ENCODE peak calls at places on chromosome 11, in nine cellular contexts. One of them, this sample, is unnamed.

GRCh38 chr11:93614111-93614784 is 47.2 kb upstream of the CEP295 start:
- DNase-seq in OCI-LY7: peak
- DNase-seq in SK-N-SH: peak
- DNase-seq in lower leg skin: no peak
- DNase-seq in psoas muscle: no peak
- DNase-seq in IMR-90: no peak
- DNase-seq in fibroblast of the aortic adventitia: no peak
- DNase-seq in brain microvascular endothelial cell: no peak
- DNase-seq in K562: peak
- DNase-seq in this sample: no peak

GRCh38 chr11:44600739-44601416 is 35.4 kb downstream of the CD82 start:
- DNase-seq in lower leg skin: no peak
- DNase-seq in K562: no peak
- DNase-seq in fibroblast of the aortic adventitia: no peak
- DNase-seq in brain microvascular endothelial cell: no peak
- DNase-seq in OCI-LY7: peak
- DNase-seq in psoas muscle: no peak
- DNase-seq in SK-N-SH: no peak
- DNase-seq in IMR-90: peak
- DNase-seq in this sample: no peak

GRCh38 chr11:120547871-120548681 is 36.5 kb downstream of the GRIK4 start:
- DNase-seq in IMR-90: peak
- DNase-seq in psoas muscle: peak
- DNase-seq in fibroblast of the aortic adventitia: peak
- DNase-seq in OCI-LY7: no peak
- DNase-seq in SK-N-SH: peak
- DNase-seq in K562: no peak
- DNase-seq in brain microvascular endothelial cell: peak
- DNase-seq in lower leg skin: peak
- DNase-seq in this sample: peak

GRCh38 chr11:78023426-78023825 is 350 bp upstream of the KCTD14 start:
- DNase-seq in IMR-90: no peak
- DNase-seq in SK-N-SH: no peak
- DNase-seq in brain microvascular endothelial cell: no peak
- DNase-seq in OCI-LY7: no peak
- DNase-seq in psoas muscle: no peak
- DNase-seq in K562: no peak
- DNase-seq in lower leg skin: no peak
- DNase-seq in fibroblast of the aortic adventitia: no peak
- DNase-seq in this sample: no peak

GRCh38 chr11:114771172-114771571 is 92.8 kb downstream of the NXPE2 start:
- DNase-seq in psoas muscle: no peak
- DNase-seq in IMR-90: no peak
- DNase-seq in brain microvascular endothelial cell: no peak
- DNase-seq in lower leg skin: no peak
- DNase-seq in fibroblast of the aortic adventitia: no peak
- DNase-seq in SK-N-SH: no peak
- DNase-seq in K562: no peak
- DNase-seq in OCI-LY7: no peak
- DNase-seq in this sample: no peak

GRCh38 chr11:134244593-134244992 is 8.6 kb downstream of the THYN1 start:
- DNase-seq in fibroblast of the aortic adventitia: no peak
- DNase-seq in OCI-LY7: peak
- DNase-seq in IMR-90: peak
- DNase-seq in lower leg skin: no peak
- DNase-seq in SK-N-SH: peak
- DNase-seq in brain microvascular endothelial cell: no peak
- DNase-seq in K562: peak
- DNase-seq in psoas muscle: no peak
- DNase-seq in this sample: no peak

GRCh38 chr11:77884829-77885190 is 63.9 kb downstream of the AAMDC start:
- DNase-seq in lower leg skin: no peak
- DNase-seq in SK-N-SH: no peak
- DNase-seq in OCI-LY7: no peak
- DNase-seq in fibroblast of the aortic adventitia: no peak
- DNase-seq in brain microvascular endothelial cell: no peak
- DNase-seq in K562: no peak
- DNase-seq in IMR-90: no peak
- DNase-seq in psoas muscle: no peak
- DNase-seq in this sample: no peak

GRCh38 chr11:33633251-33634003 is 67.2 kb downstream of the C11orf91 start:
- DNase-seq in psoas muscle: no peak
- DNase-seq in lower leg skin: no peak
- DNase-seq in IMR-90: peak
- DNase-seq in OCI-LY7: no peak
- DNase-seq in fibroblast of the aortic adventitia: peak
- DNase-seq in brain microvascular endothelial cell: peak
- DNase-seq in K562: no peak
- DNase-seq in SK-N-SH: no peak
- DNase-seq in this sample: peak

GRCh38 chr11:63999349-64000025 is 13.2 kb downstream of the OTUB1 start:
- DNase-seq in SK-N-SH: peak
- DNase-seq in OCI-LY7: no peak
- DNase-seq in lower leg skin: peak
- DNase-seq in K562: peak
- DNase-seq in fibroblast of the aortic adventitia: peak
- DNase-seq in brain microvascular endothelial cell: peak
- DNase-seq in IMR-90: no peak
- DNase-seq in psoas muscle: peak
- DNase-seq in this sample: peak

GRCh38 chr11:19079643-19080440 is 19.3 kb upstream of the MRGPRX2 start:
- DNase-seq in fibroblast of the aortic adventitia: peak
- DNase-seq in IMR-90: peak
- DNase-seq in K562: no peak
- DNase-seq in SK-N-SH: no peak
- DNase-seq in psoas muscle: no peak
- DNase-seq in OCI-LY7: no peak
- DNase-seq in lower leg skin: no peak
- DNase-seq in brain microvascular endothelial cell: no peak
- DNase-seq in this sample: peak

GRCh38 chr11:45994421-45995341 is 72.2 kb downstream of the LARGE2 start:
- DNase-seq in fibroblast of the aortic adventitia: peak
- DNase-seq in brain microvascular endothelial cell: peak
- DNase-seq in IMR-90: peak
- DNase-seq in OCI-LY7: no peak
- DNase-seq in SK-N-SH: peak
- DNase-seq in K562: peak
- DNase-seq in psoas muscle: no peak
- DNase-seq in lower leg skin: no peak
- DNase-seq in this sample: peak

GRCh38 chr11:12731841-12732336 is 57.7 kb downstream of the TEAD1 start:
- DNase-seq in fibroblast of the aortic adventitia: peak
- DNase-seq in SK-N-SH: no peak
- DNase-seq in psoas muscle: no peak
- DNase-seq in OCI-LY7: no peak
- DNase-seq in IMR-90: peak
- DNase-seq in brain microvascular endothelial cell: peak
- DNase-seq in K562: no peak
- DNase-seq in lower leg skin: no peak
- DNase-seq in this sample: no peak

GRCh38 chr11:46127150-46127638 is 5.9 kb upstream of the PHF21A start:
- DNase-seq in K562: peak
- DNase-seq in psoas muscle: no peak
- DNase-seq in SK-N-SH: peak
- DNase-seq in OCI-LY7: peak
- DNase-seq in lower leg skin: no peak
- DNase-seq in brain microvascular endothelial cell: peak
- DNase-seq in fibroblast of the aortic adventitia: peak
- DNase-seq in IMR-90: peak
- DNase-seq in this sample: peak

DNA sequence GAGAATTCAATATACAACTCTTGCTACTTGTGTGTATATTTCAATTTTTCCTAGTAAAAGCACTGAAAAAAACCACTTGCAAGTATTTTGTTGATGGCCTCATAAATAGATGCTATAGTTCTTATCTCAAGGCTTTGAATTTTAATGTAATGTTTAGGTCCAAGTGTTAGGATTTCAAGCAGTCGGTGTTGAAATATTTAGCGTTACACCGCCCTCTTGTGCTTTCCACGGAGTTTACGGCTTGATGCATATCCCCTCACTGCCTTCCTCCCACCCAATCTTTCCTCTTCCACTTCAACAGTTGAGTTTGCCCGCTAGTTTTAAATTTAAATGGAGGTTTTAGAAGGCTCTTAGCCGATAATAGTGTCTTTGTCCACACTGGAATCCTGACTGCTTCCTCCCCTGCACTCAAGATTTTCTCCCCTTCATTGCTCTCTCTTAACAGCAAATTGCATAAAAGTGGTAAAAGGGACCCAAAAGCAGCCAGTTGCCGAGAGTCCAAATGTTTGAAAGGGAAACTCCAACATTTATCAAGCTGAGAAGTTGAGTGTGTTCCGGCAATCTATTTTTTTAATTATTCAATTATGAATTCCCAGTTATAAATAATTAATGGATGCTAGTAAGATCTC is 25.9 kb upstream of the HTATIP2 start:
- DNase-seq in psoas muscle: no peak
- DNase-seq in K562: no peak
- DNase-seq in lower leg skin: no peak
- DNase-seq in fibroblast of the aortic adventitia: peak
- DNase-seq in brain microvascular endothelial cell: peak
- DNase-seq in OCI-LY7: peak
- DNase-seq in SK-N-SH: peak
- DNase-seq in IMR-90: peak
- DNase-seq in this sample: peak
- TF ChIP-seq CTCF in psoas muscle: peak
- TF ChIP-seq CTCF in K562: peak
- TF ChIP-seq CTCF in lower leg skin: no peak
- TF ChIP-seq CTCF in fibroblast of the aortic adventitia: peak
- TF ChIP-seq CTCF in brain microvascular endothelial cell: peak
- TF ChIP-seq CTCF in OCI-LY7: peak
- TF ChIP-seq CTCF in SK-N-SH: peak
- TF ChIP-seq CTCF in IMR-90: peak
- TF ChIP-seq CTCF in this sample: peak

GRCh38 chr11:123425367-123425766 is 4.7 kb upstream of the GRAMD1B start:
- DNase-seq in psoas muscle: no peak
- DNase-seq in K562: no peak
- DNase-seq in IMR-90: no peak
- DNase-seq in brain microvascular endothelial cell: no peak
- DNase-seq in fibroblast of the aortic adventitia: no peak
- DNase-seq in SK-N-SH: no peak
- DNase-seq in lower leg skin: no peak
- DNase-seq in OCI-LY7: no peak
- DNase-seq in this sample: no peak

GRCh38 chr11:123421589-123421988 is 8.5 kb upstream of the GRAMD1B start:
- DNase-seq in lower leg skin: no peak
- DNase-seq in psoas muscle: no peak
- DNase-seq in OCI-LY7: no peak
- DNase-seq in fibroblast of the aortic adventitia: no peak
- DNase-seq in K562: no peak
- DNase-seq in IMR-90: no peak
- DNase-seq in brain microvascular endothelial cell: no peak
- DNase-seq in SK-N-SH: no peak
- DNase-seq in this sample: no peak

GRCh38 chr11:123419720-123420466 is 10.2 kb upstream of the GRAMD1B start:
- DNase-seq in lower leg skin: peak
- DNase-seq in brain microvascular endothelial cell: no peak
- DNase-seq in OCI-LY7: no peak
- DNase-seq in SK-N-SH: no peak
- DNase-seq in psoas muscle: no peak
- DNase-seq in fibroblast of the aortic adventitia: no peak
- DNase-seq in K562: no peak
- DNase-seq in IMR-90: no peak
- DNase-seq in this sample: no peak
- H3K4me3 ChIP-seq in lower leg skin: no peak
- H3K4me3 ChIP-seq in brain microvascular endothelial cell: no peak
- H3K4me3 ChIP-seq in OCI-LY7: no peak
- H3K4me3 ChIP-seq in SK-N-SH: no peak
- H3K4me3 ChIP-seq in psoas muscle: no peak
- H3K4me3 ChIP-seq in fibroblast of the aortic adventitia: no peak
- H3K4me3 ChIP-seq in K562: no peak
- H3K4me3 ChIP-seq in IMR-90: no peak
- H3K4me3 ChIP-seq in this sample: no peak

DNA sequence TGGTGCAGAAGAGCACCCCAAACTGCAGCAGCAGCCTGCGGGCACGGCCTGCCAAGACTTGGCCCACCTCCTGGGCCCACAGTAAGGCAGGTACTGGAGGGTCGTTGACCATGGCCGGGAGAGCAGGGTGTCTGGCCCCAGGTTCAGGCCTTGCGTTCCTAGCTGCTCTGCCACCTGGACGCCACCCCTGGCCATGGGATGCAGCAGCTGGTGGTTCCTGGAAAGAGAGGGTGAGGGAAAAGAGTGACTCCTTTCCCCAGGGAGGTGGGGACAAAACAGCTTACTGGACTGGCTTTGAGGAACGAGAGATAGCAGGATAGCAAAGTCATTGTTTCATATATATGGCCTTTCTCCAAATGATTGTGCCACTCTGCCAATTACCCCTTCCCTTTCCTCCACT is 1.8 kb downstream of the BSCL2 start:
- DNase-seq in IMR-90: no peak
- DNase-seq in OCI-LY7: no peak
- DNase-seq in fibroblast of the aortic adventitia: no peak
- DNase-seq in brain microvascular endothelial cell: no peak
- DNase-seq in psoas muscle: no peak
- DNase-seq in lower leg skin: no peak
- DNase-seq in K562: peak
- DNase-seq in SK-N-SH: peak
- DNase-seq in this sample: no peak
- TF ChIP-seq CTCF in IMR-90: no peak
- TF ChIP-seq CTCF in OCI-LY7: no peak
- TF ChIP-seq CTCF in fibroblast of the aortic adventitia: no peak
- TF ChIP-seq CTCF in brain microvascular endothelial cell: no peak
- TF ChIP-seq CTCF in psoas muscle: no peak
- TF ChIP-seq CTCF in lower leg skin: no peak
- TF ChIP-seq CTCF in K562: no peak
- TF ChIP-seq CTCF in SK-N-SH: no peak
- TF ChIP-seq CTCF in this sample: no peak

DNA sequence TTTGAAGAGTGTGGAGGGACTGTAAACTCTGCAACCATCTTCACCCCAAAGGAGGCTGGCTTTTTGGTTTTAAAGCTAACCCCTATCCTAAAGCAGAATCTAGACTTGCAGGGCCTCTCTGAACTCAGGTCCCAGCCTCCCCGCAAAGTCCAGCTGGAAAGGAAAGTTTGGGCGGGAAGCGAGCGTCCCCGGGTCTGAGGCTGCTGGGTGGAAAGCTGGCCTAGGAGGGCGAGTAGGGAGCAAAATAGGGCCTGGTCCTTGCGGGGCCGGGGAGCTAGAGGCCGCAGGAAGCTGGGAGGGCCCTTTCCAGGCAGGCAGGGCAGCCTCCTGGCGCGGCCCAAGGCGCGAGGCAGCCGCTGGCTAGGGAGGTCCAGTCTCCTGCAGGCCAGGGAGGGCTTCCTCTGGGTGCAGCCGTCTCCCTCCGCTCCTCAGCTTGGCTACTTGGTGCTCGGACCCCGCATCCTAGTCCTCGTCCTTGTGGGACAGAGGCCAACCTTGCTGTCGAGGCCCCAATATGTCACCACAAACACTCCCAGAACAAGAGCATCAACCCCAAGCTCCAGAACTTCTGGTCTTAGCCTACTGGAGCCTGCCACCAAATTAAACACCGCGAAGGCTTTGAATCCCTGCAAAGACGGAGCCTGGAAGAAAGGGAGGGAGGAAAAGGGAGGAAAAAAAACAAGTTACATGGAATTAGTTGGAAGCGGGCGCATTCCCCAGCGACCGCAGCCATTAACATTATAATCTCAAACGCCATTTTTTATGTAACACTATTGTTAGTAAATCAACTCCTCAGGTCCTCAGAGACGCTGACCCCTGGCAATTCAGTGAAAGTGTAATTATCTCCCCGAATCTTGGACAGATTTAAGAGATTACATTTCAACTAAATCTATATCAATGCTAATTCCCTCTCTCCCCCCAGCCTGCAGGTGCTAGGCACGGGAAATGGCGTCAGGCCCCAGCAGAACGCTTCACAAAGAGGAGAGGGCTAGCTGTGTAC is 12.6 kb upstream of the PAX6 start:
- DNase-seq in IMR-90: no peak
- DNase-seq in SK-N-SH: peak
- DNase-seq in lower leg skin: no peak
- DNase-seq in fibroblast of the aortic adventitia: no peak
- DNase-seq in psoas muscle: no peak
- DNase-seq in brain microvascular endothelial cell: no peak
- DNase-seq in OCI-LY7: no peak
- DNase-seq in K562: no peak
- DNase-seq in this sample: no peak
- H3K4me3 ChIP-seq in IMR-90: no peak
- H3K4me3 ChIP-seq in SK-N-SH: no peak
- H3K4me3 ChIP-seq in lower leg skin: no peak
- H3K4me3 ChIP-seq in fibroblast of the aortic adventitia: no peak
- H3K4me3 ChIP-seq in psoas muscle: no peak
- H3K4me3 ChIP-seq in brain microvascular endothelial cell: no peak
- H3K4me3 ChIP-seq in OCI-LY7: no peak
- H3K4me3 ChIP-seq in K562: no peak
- H3K4me3 ChIP-seq in this sample: no peak